ENCODE peak calls at places on chromosome 5, in five cellular contexts. M is AG04450, C is PC-3, Q is stomach, J is endothelial cell of umbilical vein. F is an unnamed sample.
A peak's percentile ranks its signal among the peaks of the same experiment; 100 is the strongest.

GRCh38 chr5:141514330-141515111 is 25.6 kb downstream of the PCDHGC5 start:
- DNase-seq in M (no peak), C (no peak), Q (no peak), J (peak; percentile 28), F (no peak)

GRCh38 chr5:51396797-51397196 is 13.5 kb downstream of the ISL1 start:
- DNase-seq in M (no peak), C (peak; percentile 54), Q (no peak), J (peak; percentile 9), F (no peak)

GRCh38 chr5:165508286-165508685 is 2002.9 kb downstream of the MAT2B start:
- DNase-seq in M (no peak), C (no peak), Q (no peak), J (no peak), F (no peak)

GRCh38 chr5:180126716-180127681 is 55.4 kb upstream of the RNF130 start:
- DNase-seq in M (no peak), C (peak; percentile 30), Q (peak; percentile 39), J (no peak), F (no peak)

GRCh38 chr5:180668835-180669596 is 19.6 kb upstream of the FLT4 start:
- DNase-seq in M (no peak), C (no peak), Q (no peak), J (no peak), F (no peak)

GRCh38 chr5:172541119-172541763 is 86.9 kb upstream of the SH3PXD2B start:
- DNase-seq in M (no peak), C (no peak), Q (no peak), J (no peak), F (no peak)

GRCh38 chr5:134249469-134250379 is 23.9 kb upstream of the PPP2CA start:
- DNase-seq in M (no peak), C (peak; percentile 58), Q (no peak), J (no peak), F (no peak)

GRCh38 chr5:27315541-27316282 is 277.3 kb upstream of the CDH9 start:
- DNase-seq in M (peak; percentile 18), C (peak; percentile 63), Q (no peak), J (no peak), F (peak; percentile 45)

GRCh38 chr5:172740483-172741205 is 30.4 kb downstream of the DUSP1 start:
- DNase-seq in M (peak; percentile 81), C (peak; percentile 66), Q (no peak), J (no peak), F (peak; percentile 72)

GRCh38 chr5:180639743-180640300 is 9.6 kb downstream of the FLT4 start:
- DNase-seq in M (no peak), C (no peak), Q (no peak), J (no peak), F (no peak)

GRCh38 chr5:172721455-172722308 is 49.3 kb downstream of the DUSP1 start:
- DNase-seq in M (no peak), C (no peak), Q (no peak), J (peak; percentile 95), F (no peak)

GRCh38 chr5:80389575-80389974 is 18.3 kb upstream of the ZFYVE16 start:
- DNase-seq in M (no peak), C (no peak), Q (no peak), J (no peak), F (no peak)

GRCh38 chr5:177269232-177269895 is 34.2 kb downstream of the RAB24 start:
- DNase-seq in M (no peak), C (no peak), Q (no peak), J (no peak), F (no peak)

GRCh38 chr5:135271533-135272310 is 127.3 kb downstream of the MACROH2A1 start:
- DNase-seq in M (no peak), C (no peak), Q (no peak), J (no peak), F (no peak)

GRCh38 chr5:145350501-145350900 is 484.6 kb downstream of the PRELID2 start:
- DNase-seq in M (peak; percentile 18), C (peak; percentile 79), Q (no peak), J (peak; percentile 56), F (peak; percentile 17)

GRCh38 chr5:105640328-105640727 is 2030.4 kb downstream of the EFNA5 start:
- DNase-seq in M (no peak), C (no peak), Q (no peak), J (no peak), F (no peak)

GRCh38 chr5:31119938-31120641 is 73.4 kb upstream of the CDH6 start:
- DNase-seq in M (no peak), C (peak; percentile 67), Q (no peak), J (no peak), F (no peak)

GRCh38 chr5:62717211-62717927 is 138.8 kb downstream of the LRRC70 start:
- DNase-seq in M (no peak), C (no peak), Q (no peak), J (no peak), F (no peak)

GRCh38 chr5:84478603-84479002 is 93.9 kb upstream of the EDIL3 start:
- DNase-seq in M (no peak), C (peak; percentile 62), Q (no peak), J (no peak), F (no peak)
- TF ChIP-seq CTCF in M (no peak), C (no peak), Q (no peak), J (no peak), F (no peak)

GRCh38 chr5:71748360-71748759 is 29.3 kb downstream of the CARTPT start:
- DNase-seq in M (no peak), C (no peak), Q (peak; percentile 97), J (no peak), F (no peak)

GRCh38 chr5:71747182-71747581 is 28.1 kb downstream of the CARTPT start:
- DNase-seq in M (no peak), C (no peak), Q (no peak), J (no peak), F (no peak)

GRCh38 chr5:71740015-71740753 is 21.1 kb downstream of the CARTPT start:
- DNase-seq in M (no peak), C (no peak), Q (no peak), J (no peak), F (no peak)

GRCh38 chr5:71743135-71743534 is 24.1 kb downstream of the CARTPT start:
- DNase-seq in M (no peak), C (no peak), Q (peak; percentile 42), J (no peak), F (no peak)

DNA sequence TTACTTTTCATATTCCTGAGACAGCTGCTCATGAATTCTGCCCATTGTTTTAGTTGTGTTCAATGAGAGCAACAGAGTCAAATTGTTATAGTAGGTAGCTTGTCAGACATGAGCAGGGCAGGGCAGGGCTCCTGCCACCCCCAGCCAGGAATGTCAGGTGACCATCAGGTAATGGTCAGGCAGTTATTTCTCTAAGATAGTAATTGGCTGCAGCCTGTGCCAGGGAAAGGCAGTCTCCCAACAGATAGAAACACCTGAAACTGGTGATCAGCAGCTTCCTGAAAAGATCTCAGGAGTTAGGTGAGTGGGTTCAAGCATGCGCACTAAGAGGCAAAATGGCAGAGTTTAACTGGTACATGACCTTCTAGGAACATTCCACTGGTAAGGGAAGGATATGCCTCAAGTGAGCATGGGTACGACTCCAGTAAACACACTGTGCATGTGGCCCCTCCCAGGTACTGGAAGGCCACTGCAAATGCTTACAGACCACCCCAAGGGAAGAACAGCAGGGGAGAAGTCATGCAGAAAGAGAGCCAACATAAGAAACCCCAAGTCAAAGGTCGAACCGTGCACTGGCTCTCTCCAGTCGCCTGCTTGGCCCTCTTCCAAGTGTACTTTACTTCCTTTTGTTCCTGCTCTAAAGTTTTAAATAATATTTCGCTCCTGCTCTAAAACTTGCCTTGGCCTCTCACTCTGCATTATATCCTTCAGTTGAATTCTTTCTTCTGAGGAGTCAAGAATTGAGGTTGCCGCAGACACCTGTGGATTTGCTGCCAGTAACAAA is 25.1 kb downstream of the CARTPT start:
- DNase-seq in M (no peak), C (no peak), Q (peak; percentile 63), J (no peak), F (no peak)
- H3K4me3 ChIP-seq in M (no peak overlapping the region), C (no peak overlapping the region), Q (no peak overlapping the region), J (no peak overlapping the region), F (no peak overlapping the region)

GRCh38 chr5:138138949-138139775 is at the start of gene NME5:
- DNase-seq in M (no peak), C (peak; percentile 20), Q (peak; percentile 75), J (peak; percentile 64), F (no peak)
- TF ChIP-seq CTCF in M (no peak), C (no peak), Q (no peak), J (no peak), F (no peak)

GRCh38 chr5:138440226-138441073 is 1.6 kb downstream of the REEP2 start:
- DNase-seq in M (no peak), C (no peak), Q (no peak), J (no peak), F (no peak)
- H3K4me3 ChIP-seq in M (peak overlapping the region; percentile 74), C (no peak overlapping the region), Q (no peak overlapping the region), J (no peak overlapping the region), F (peak overlapping the region; percentile 65)

GRCh38 chr5:96626956-96627355 is 35.2 kb upstream of the CAST start:
- DNase-seq in M (peak; percentile 43), C (peak; percentile 7), Q (no peak), J (no peak), F (peak; percentile 74)
- TF ChIP-seq CTCF in M (no peak), C (no peak), Q (no peak), J (no peak), F (no peak)

GRCh38 chr5:171316258-171317121 is 7.4 kb downstream of the TLX3 start:
- DNase-seq in M (no peak), C (no peak), Q (no peak), J (peak; percentile 23), F (no peak)

GRCh38 chr5:171317225-171317624 is 8.2 kb downstream of the TLX3 start:
- DNase-seq in M (no peak), C (no peak), Q (no peak), J (no peak), F (no peak)

GRCh38 chr5:171315925-171316257 is 6.8 kb downstream of the TLX3 start:
- DNase-seq in M (no peak), C (no peak), Q (no peak), J (no peak), F (no peak)

GRCh38 chr5:171314728-171315385 is 5.8 kb downstream of the TLX3 start:
- DNase-seq in M (no peak), C (no peak), Q (no peak), J (peak; percentile 24), F (no peak)

DNA sequence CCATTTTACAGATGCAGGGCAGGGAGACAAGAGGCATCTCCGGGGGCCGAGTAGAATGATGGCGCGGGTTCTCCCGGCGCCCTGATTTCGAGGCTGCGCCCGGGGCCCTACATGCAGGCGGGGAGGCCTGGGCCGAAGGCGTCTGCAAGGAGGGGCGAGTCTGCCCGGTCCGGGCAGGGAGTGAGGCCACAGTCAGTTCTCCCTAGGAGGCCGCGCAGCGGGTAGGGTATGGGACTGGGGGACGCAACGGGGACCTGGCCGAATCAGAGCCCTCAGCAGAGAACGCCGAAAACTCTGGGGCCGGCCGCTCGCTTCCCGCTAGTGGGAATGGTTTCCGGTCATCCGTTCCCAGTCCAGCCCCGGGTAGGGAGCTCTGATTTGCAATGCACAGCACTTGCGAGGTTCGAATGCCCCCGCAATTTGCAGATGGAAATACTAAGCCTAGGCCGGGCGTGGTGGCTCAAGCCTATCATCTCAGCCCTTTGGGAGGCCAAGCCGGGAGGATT is 6.4 kb downstream of the TLX3 start:
- DNase-seq in M (no peak), C (no peak), Q (no peak), J (no peak), F (no peak)
- H3K4me3 ChIP-seq in M (no peak overlapping the region), C (no peak overlapping the region), Q (peak overlapping the region; percentile 37), J (no peak overlapping the region), F (no peak overlapping the region)

DNA sequence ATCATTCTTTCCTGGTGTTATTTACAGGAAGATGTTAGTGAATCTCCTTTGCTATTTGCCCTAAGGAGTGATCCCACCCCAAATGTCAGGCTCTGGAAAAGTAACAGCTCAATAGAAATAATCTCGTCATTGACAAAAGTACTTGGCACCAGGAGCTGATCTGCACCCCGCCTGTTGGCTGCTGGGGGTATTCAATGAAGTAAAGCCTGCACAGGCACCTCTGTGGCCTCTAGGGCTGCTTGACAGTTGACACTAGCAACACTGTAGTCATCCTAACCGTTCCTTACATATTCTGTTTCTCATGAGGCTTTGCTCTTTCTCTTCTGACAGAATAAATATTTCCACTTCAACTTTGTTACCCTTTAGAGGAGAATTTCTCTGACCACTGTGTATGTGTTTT is 103.4 kb downstream of the DOCK2 start:
- DNase-seq in M (no peak), C (no peak), Q (no peak), J (no peak), F (no peak)
- TF ChIP-seq CTCF in M (no peak), C (no peak), Q (no peak), J (no peak), F (no peak)

F was measured in AG04449.